ENCODE peak calls at places on chromosomes 12 and 14, in seven cellular contexts. S is endothelial cell of umbilical vein, Z is breast epithelium, I is GM23338, V is HCT116, U is transverse colon, J is upper lobe of left lung. N is an unnamed sample.

GRCh38 chr12:2970744-2971143 is 11.5 kb downstream of the TEAD4 start:
- DNase-seq in U (no peak), I (no peak), S (no peak), V (no peak), Z (no peak), J (no peak), N (no peak)

GRCh38 chr14:32494566-32495434 is 165.7 kb downstream of the AKAP6 start:
- DNase-seq in Z (no peak), I (no peak), J (no peak), U (no peak), S (no peak), V (no peak), N (no peak)

GRCh38 chr14:29955087-29955486 is 27.4 kb upstream of the PRKD1 start:
- DNase-seq in I (no peak), S (no peak), J (no peak), U (no peak), Z (no peak), V (no peak), N (no peak)

GRCh38 chr12:74292351-74293194 is 245.1 kb upstream of the ATXN7L3B start:
- DNase-seq in U (no peak), V (no peak), S (no peak), J (no peak), I (peak; percentile 43), Z (no peak), N (no peak)

GRCh38 chr14:33916663-33917565 is 34.0 kb downstream of the EGLN3 start:
- DNase-seq in V (no peak), I (no peak), Z (no peak), U (no peak), S (peak; percentile 88), J (no peak), N (no peak)

GRCh38 chr12:55037349-55037748 is 17.6 kb downstream of the NEUROD4 start:
- DNase-seq in I (no peak), J (no peak), S (no peak), U (no peak), V (no peak), Z (no peak), N (no peak)

GRCh38 chr14:51023964-51024363 is 70.9 kb downstream of the TRIM9 start:
- DNase-seq in J (no peak), I (no peak), V (no peak), Z (no peak), S (no peak), U (no peak), N (no peak)

GRCh38 chr12:69359531-69360347 is at the start of gene YEATS4:
- DNase-seq in I (peak; percentile 89), V (peak; percentile 90), S (peak; percentile 92), J (peak; percentile 87), U (peak; percentile 88), Z (peak; percentile 73), N (peak; percentile 93)

GRCh38 chr14:51449666-51450061 is 202.0 kb upstream of the FRMD6 start:
- DNase-seq in Z (no peak), V (no peak), I (no peak), S (no peak), U (no peak), J (no peak), N (no peak)

GRCh38 chr12:50089730-50090129 is 4.6 kb downstream of the SMARCD1 start:
- DNase-seq in I (no peak), Z (no peak), J (no peak), V (no peak), U (no peak), S (no peak), N (no peak)

GRCh38 chr12:101670007-101670671 is 27.3 kb upstream of the CHPT1 start:
- DNase-seq in V (peak; percentile 62), I (peak; percentile 59), J (peak; percentile 62), U (peak; percentile 58), Z (no peak), S (peak; percentile 47), N (no peak)

GRCh38 chr14:50303744-50304471 is 8.1 kb downstream of the L2HGDH start:
- DNase-seq in J (peak; percentile 84), Z (no peak), S (no peak), U (no peak), I (no peak), V (no peak), N (peak; percentile 73)

GRCh38 chr14:105665951-105666277 is 139.5 kb downstream of the TMEM121 start:
- DNase-seq in I (no peak), U (no peak), J (no peak), S (no peak), V (no peak), Z (no peak), N (no peak)

GRCh38 chr14:105664691-105665090 is 138.3 kb downstream of the TMEM121 start:
- DNase-seq in Z (no peak), J (no peak), I (no peak), S (no peak), V (no peak), U (no peak), N (no peak)

GRCh38 chr14:105660816-105661531 is 134.6 kb downstream of the TMEM121 start:
- DNase-seq in I (no peak), Z (no peak), S (no peak), U (no peak), J (no peak), V (no peak), N (no peak)

GRCh38 chr14:105666420-105666819 is 140.0 kb downstream of the TMEM121 start:
- DNase-seq in S (no peak), U (no peak), I (no peak), V (no peak), Z (no peak), J (no peak), N (no peak)

DNA sequence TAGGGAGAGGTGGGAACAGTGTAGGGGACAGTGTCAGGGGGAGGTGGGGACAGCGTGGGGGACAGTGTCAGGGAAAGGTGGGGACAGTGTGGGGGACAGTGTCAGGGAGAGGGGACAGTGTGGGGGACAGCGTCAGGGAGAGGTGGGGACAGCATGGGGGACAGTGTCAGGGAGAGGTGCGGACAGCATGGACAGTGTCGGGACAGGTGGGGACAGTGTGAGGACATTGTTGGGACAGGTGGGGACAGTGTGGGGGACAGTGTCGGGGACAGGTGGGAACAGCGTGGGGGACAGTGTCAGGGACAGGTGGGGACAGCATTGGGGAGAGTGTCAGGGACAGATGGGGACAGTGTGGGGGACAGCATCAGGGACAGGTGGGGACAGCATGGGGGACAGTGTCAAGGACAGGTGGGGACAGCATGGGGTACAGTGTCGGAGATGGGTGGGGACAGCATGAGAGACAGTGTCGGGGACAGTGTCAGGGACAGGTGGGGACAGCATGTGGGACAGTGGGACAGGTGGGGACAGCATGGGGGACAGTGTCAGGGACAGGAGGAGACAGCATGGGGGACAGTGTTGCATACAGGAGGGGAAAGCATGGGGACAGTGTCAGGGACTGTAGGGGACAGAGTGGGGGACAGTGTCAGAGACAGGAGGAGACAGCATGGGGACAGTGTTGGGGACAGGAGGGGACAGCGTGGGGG is 139.0 kb downstream of the TMEM121 start:
- DNase-seq in J (no peak), Z (no peak), S (no peak), U (no peak), I (no peak), V (no peak), N (no peak)
- TF ChIP-seq POLR2AphosphoS5 in J (no peak), Z (no peak), S (no peak), U (no peak), I (no peak), V (no peak), N (no peak)

GRCh38 chr14:39181693-39182047 is 6.6 kb downstream of the PNN start:
- DNase-seq in S (no peak), U (no peak), I (no peak), J (no peak), Z (no peak), V (no peak), N (no peak)
- H3K4me3 ChIP-seq in S (no peak overlapping the region), U (no peak overlapping the region), I (no peak overlapping the region), J (no peak overlapping the region), Z (no peak overlapping the region), V (no peak overlapping the region), N (no peak overlapping the region)

GRCh38 chr12:122732611-122733010 is 2.0 kb upstream of the HCAR1 start:
- DNase-seq in U (no peak), J (no peak), V (no peak), S (no peak), Z (no peak), I (no peak), N (no peak)
- H3K27ac ChIP-seq in U (no peak overlapping the region), J (no peak overlapping the region), V (no peak overlapping the region), S (no peak overlapping the region), Z (no peak overlapping the region), I (no peak overlapping the region), N (no peak overlapping the region)

GRCh38 chr12:108730337-108731104 is 797 bp downstream of the CORO1C start:
- DNase-seq in V (peak; percentile 12), U (peak; percentile 76), I (peak; percentile 84), S (peak; percentile 79), J (peak; percentile 77), Z (peak; percentile 66), N (peak; percentile 52)
- TF ChIP-seq POLR2AphosphoS5 in V (peak; percentile 31), U (peak; percentile 86), I (no peak), S (no peak), J (peak; percentile 37), Z (peak; percentile 50), N (peak; percentile 27)

N was measured in stomach.